ENCODE peak calls at places on chromosomes 6 and 20, in five cellular contexts. D is NAMALWA, X is T1000, N is fibroblast of the aortic adventitia, Y is DMS153. F is an unnamed sample.
A peak's percentile ranks its signal among the peaks of the same experiment; 100 is the strongest.

GRCh38 chr6:89148016-89148750 is 2.3 kb downstream of the PM20D2 start:
- DNase-seq in D (no peak), X (no peak), N (no peak), Y (no peak), F (no peak)

GRCh38 chr6:159919011-159919511 is 28.3 kb downstream of the MAS1 start:
- DNase-seq in D (no peak), X (no peak), N (peak; percentile 40), Y (no peak), F (no peak)

GRCh38 chr6:110398778-110399177 is 16.6 kb downstream of the DDO start:
- DNase-seq in D (no peak), X (no peak), N (no peak), Y (no peak), F (no peak)

GRCh38 chr20:44010162-44010704 is 95.6 kb downstream of the TOX2 start:
- DNase-seq in D (no peak), X (no peak), N (no peak), Y (no peak), F (peak; percentile 24)

GRCh38 chr6:17086469-17086868 is 15.4 kb upstream of the STMND1 start:
- DNase-seq in D (peak; percentile 34), X (peak; percentile 18), N (peak; percentile 86), Y (no peak), F (no peak)

GRCh38 chr6:141195251-141195832 is 937.4 kb upstream of the GJE1 start:
- DNase-seq in D (peak; percentile 50), X (no peak), N (no peak), Y (no peak), F (no peak)

GRCh38 chr6:390914-391558 is 516 bp upstream of the IRF4 start:
- DNase-seq in D (no peak), X (no peak), N (peak; percentile 21), Y (no peak), F (no peak)

GRCh38 chr6:5143625-5144311 is 58.6 kb downstream of the PPP1R3G start:
- DNase-seq in D (peak; percentile 81), X (peak; percentile 66), N (peak; percentile 87), Y (peak; percentile 59), F (peak; percentile 70)

GRCh38 chr6:73560853-73561407 is 40.1 kb upstream of the EEF1A1 start:
- DNase-seq in D (no peak), X (no peak), N (no peak), Y (no peak), F (no peak)

GRCh38 chr6:154555075-154555677 is 44.7 kb upstream of the CNKSR3 start:
- DNase-seq in D (no peak), X (peak; percentile 67), N (no peak), Y (no peak), F (no peak)

GRCh38 chr20:59940956-59941294 is 736 bp downstream of the FAM217B start:
- DNase-seq in D (no peak), X (no peak), N (no peak), Y (no peak), F (no peak)